ENCODE peak calls at places on chromosome 4, in ten cellular contexts. U is GM12878, A is keratinocyte, H is cardiac fibroblast, E is epithelial cell of esophagus, J is brain microvascular endothelial cell, Q is GM13976, T is mucosa of descending colon, X is IMR-90, S is OCI-LY7. Z is an unnamed sample.

GRCh38 chr4:185082549-185082948 is 60.5 kb upstream of the SLC25A4 start:
- DNase-seq in Q (no peak), A (no peak), U (no peak), S (no peak), T (no peak), E (peak; percentile 5), H (peak; percentile 16), X (no peak), J (no peak), Z (no peak)

GRCh38 chr4:177108708-177109107 is 201.0 kb upstream of the NEIL3 start:
- DNase-seq in U (no peak), S (no peak), J (peak; percentile 38), A (no peak), H (peak; percentile 74), T (no peak), Q (no peak), X (peak; percentile 68), E (peak; percentile 62), Z (peak; percentile 48)

GRCh38 chr4:108483077-108483476 is 137.3 kb upstream of the RPL34 start:
- DNase-seq in T (no peak), J (no peak), X (no peak), E (no peak), Q (no peak), S (no peak), U (no peak), H (no peak), A (no peak), Z (no peak)

GRCh38 chr4:1992468-1993168 is 16.2 kb downstream of the NELFA start:
- DNase-seq in A (no peak), U (no peak), X (no peak), H (no peak), T (peak; percentile 47), Q (no peak), E (no peak), J (no peak), S (no peak), Z (no peak)

GRCh38 chr4:47652092-47652491 is 167.0 kb downstream of the ATP10D start:
- DNase-seq in E (no peak), X (no peak), S (no peak), Q (no peak), U (no peak), J (no peak), T (no peak), H (no peak), A (no peak), Z (no peak)

GRCh38 chr4:184281231-184282139 is 63.8 kb upstream of the ENPP6 start:
- DNase-seq in A (no peak), J (no peak), Q (peak; percentile 76), H (no peak), E (no peak), X (no peak), T (no peak), S (peak; percentile 45), U (peak; percentile 88), Z (no peak)

GRCh38 chr4:145937021-145937861 is 1.4 kb downstream of the ZNF827 start:
- DNase-seq in A (no peak), T (peak; percentile 85), J (peak; percentile 73), E (peak; percentile 34), S (peak; percentile 69), X (peak; percentile 57), U (no peak), H (peak; percentile 55), Q (peak; percentile 70), Z (peak; percentile 62)

GRCh38 chr4:73615613-73616012 is 4.6 kb downstream of the RASSF6 start:
- DNase-seq in S (peak; percentile 52), A (no peak), T (no peak), U (no peak), H (no peak), X (no peak), Q (no peak), E (peak; percentile 60), J (no peak), Z (no peak)

GRCh38 chr4:183722738-183723560 is 63.9 kb downstream of the TRAPPC11 start:
- DNase-seq in H (peak; percentile 17), T (peak; percentile 82), X (peak; percentile 4), A (no peak), Q (peak; percentile 86), J (peak; percentile 17), U (peak; percentile 25), E (peak; percentile 63), S (no peak), Z (peak; percentile 29)

GRCh38 chr4:140266958-140267568 is 106.4 kb upstream of the SCOC start:
- DNase-seq in Q (no peak), E (no peak), H (peak; percentile 12), T (no peak), X (peak; percentile 92), S (no peak), A (no peak), U (no peak), J (peak; percentile 86), Z (peak; percentile 71)

GRCh38 chr4:109155682-109156243 is 146.7 kb downstream of the COL25A1 start:
- DNase-seq in H (peak; percentile 52), S (no peak), T (no peak), A (no peak), Q (no peak), U (no peak), E (peak; percentile 71), X (no peak), J (no peak), Z (no peak)

GRCh38 chr4:57078685-57079521 is 31.3 kb downstream of the IGFBP7 start:
- DNase-seq in E (peak; percentile 93), H (peak; percentile 75), X (no peak), U (no peak), Q (no peak), T (no peak), S (no peak), J (peak; percentile 77), A (peak; percentile 64), Z (no peak)

GRCh38 chr4:122329876-122330595 is 48.8 kb upstream of the ADAD1 start:
- DNase-seq in H (peak; percentile 65), T (no peak), A (no peak), S (no peak), X (peak; percentile 56), J (peak; percentile 47), U (no peak), E (peak; percentile 51), Q (no peak), Z (peak; percentile 85)

GRCh38 chr4:7195546-7196282 is 3.4 kb downstream of the SORCS2 start:
- DNase-seq in U (no peak), J (peak; percentile 26), A (no peak), S (no peak), T (no peak), E (no peak), Q (no peak), H (no peak), X (no peak), Z (no peak)

GRCh38 chr4:53886090-53886489 is 178.3 kb downstream of the CHIC2 start:
- DNase-seq in J (no peak), X (no peak), T (no peak), E (no peak), S (no peak), A (no peak), Q (no peak), H (no peak), U (no peak), Z (no peak)

GRCh38 chr4:136935305-136935704 is 597.0 kb downstream of the PCDH18 start:
- DNase-seq in A (no peak), S (no peak), H (peak; percentile 17), U (no peak), E (peak; percentile 6), X (no peak), J (peak; percentile 14), T (no peak), Q (no peak), Z (no peak)

GRCh38 chr4:33062155-33062554 is 2342.0 kb downstream of the PCDH7 start:
- DNase-seq in X (no peak), H (peak; percentile 5), Q (no peak), U (no peak), A (no peak), J (no peak), S (no peak), T (no peak), E (no peak), Z (no peak)

GRCh38 chr4:20831746-20832145 is 131.5 kb downstream of the PACRGL start:
- DNase-seq in A (no peak), U (no peak), Q (no peak), T (no peak), J (peak; percentile 18), E (no peak), X (no peak), S (no peak), H (peak; percentile 33), Z (no peak)

GRCh38 chr4:103092245-103092644 is 7.4 kb downstream of the BDH2 start:
- DNase-seq in S (no peak), E (no peak), X (no peak), U (no peak), A (no peak), T (no peak), H (peak; percentile 15), J (no peak), Q (no peak), Z (no peak)

GRCh38 chr4:126827669-126828068 is 805.1 kb upstream of the INTU start:
- DNase-seq in U (no peak), X (no peak), A (no peak), E (no peak), S (no peak), T (no peak), H (no peak), J (no peak), Q (no peak), Z (no peak)

GRCh38 chr4:15912961-15913630 is 25.4 kb downstream of the FGFBP1 start:
- DNase-seq in E (peak; percentile 56), U (no peak), T (no peak), Q (no peak), S (no peak), X (peak; percentile 33), A (no peak), J (peak; percentile 61), H (peak; percentile 62), Z (no peak)

GRCh38 chr4:159384619-159385018 is 281.7 kb downstream of the RAPGEF2 start:
- DNase-seq in U (no peak), Q (no peak), E (no peak), S (no peak), H (peak; percentile 27), J (no peak), X (no peak), A (no peak), T (no peak), Z (no peak)
- TF ChIP-seq CTCF in U (no peak), Q (no peak), E (no peak), S (no peak), H (no peak), J (no peak), X (peak; percentile 45), A (no peak), T (no peak), Z (peak; percentile 67)

GRCh38 chr4:168598191-168598590 is 101.3 kb downstream of the PALLD start:
- DNase-seq in S (no peak), X (no peak), H (peak; percentile 71), E (peak; percentile 70), Q (no peak), U (no peak), A (no peak), J (no peak), T (no peak), Z (peak; percentile 39)
- TF ChIP-seq CTCF in S (no peak), X (no peak), H (no peak), E (no peak), Q (no peak), U (no peak), A (no peak), J (no peak), T (no peak), Z (no peak)

GRCh38 chr4:26941951-26942350 is 81.3 kb downstream of the STIM2 start:
- DNase-seq in E (no peak), H (no peak), A (no peak), T (no peak), J (no peak), U (no peak), S (no peak), X (no peak), Q (no peak), Z (no peak)
- TF ChIP-seq CTCF in E (no peak), H (no peak), A (no peak), T (no peak), J (no peak), U (no peak), S (peak; percentile 33), X (no peak), Q (no peak), Z (no peak)

GRCh38 chr4:149749769-149750168 is 65.9 kb downstream of the IQCM start:
- DNase-seq in A (no peak), S (no peak), T (no peak), H (no peak), Q (no peak), E (no peak), U (no peak), X (peak; percentile 1), J (no peak), Z (no peak)
- TF ChIP-seq CTCF in A (no peak), S (no peak), T (no peak), H (no peak), Q (no peak), E (no peak), U (no peak), X (no peak), J (no peak), Z (no peak)